ENCODE peak calls at places on chromosome 16, in ten cellular contexts. O is HL-60, Q is body of pancreas, Z is skeletal muscle cell, S is PC-3, P is sigmoid colon, H is fibroblast of the aortic adventitia, B is tibial nerve, X is heart right ventricle, Y is lower leg skin. C is an unnamed sample.

GRCh38 chr16:17367034-17367433 is 103.7 kb downstream of the XYLT1 start:
- DNase-seq in H (no peak), X (no peak), B (no peak), Q (no peak), O (peak), Y (no peak), S (no peak), Z (no peak), P (no peak), C (no peak)

GRCh38 chr16:50684823-50685455 is 3.8 kb upstream of the SNX20 start:
- DNase-seq in S (no peak), X (no peak), P (no peak), Q (no peak), Y (no peak), H (no peak), Z (no peak), O (peak), B (no peak), C (no peak)

GRCh38 chr16:24553983-24554382 is 14.6 kb downstream of the RBBP6 start:
- DNase-seq in X (no peak), P (no peak), Z (no peak), S (no peak), Y (no peak), O (no peak), B (no peak), Q (no peak), H (peak), C (no peak)

GRCh38 chr16:25035494-25036405 is 20.6 kb upstream of the ARHGAP17 start:
- DNase-seq in B (no peak), O (no peak), X (no peak), S (peak), Y (no peak), Z (no peak), P (no peak), Q (no peak), H (peak), C (no peak)

GRCh38 chr16:49632111-49632797 is 223.7 kb downstream of the ZNF423 start:
- DNase-seq in Q (no peak), Y (no peak), S (no peak), B (no peak), O (no peak), X (no peak), Z (no peak), P (no peak), H (no peak), C (no peak)

GRCh38 chr16:67942200-67942509 is 1.8 kb downstream of the LCAT start:
- DNase-seq in Z (no peak), O (peak), X (no peak), H (peak), S (peak), Y (no peak), Q (no peak), P (no peak), B (no peak), C (peak)

GRCh38 chr16:30557397-30557949 is 701 bp downstream of the ZNF764 start:
- DNase-seq in B (no peak), O (peak), S (no peak), P (peak), Q (no peak), H (no peak), X (no peak), Y (no peak), Z (no peak), C (no peak)

GRCh38 chr16:67537270-67537635 is 8.6 kb downstream of the RIPOR1 start:
- DNase-seq in B (no peak), H (no peak), P (peak), S (no peak), Z (no peak), Q (peak), O (no peak), X (peak), Y (peak), C (peak)

GRCh38 chr16:66293932-66294331 is 72.6 kb upstream of the CDH5 start:
- DNase-seq in P (peak), Z (no peak), Y (no peak), S (no peak), Q (no peak), H (no peak), O (no peak), X (no peak), B (no peak), C (no peak)

GRCh38 chr16:51556694-51557327 is 405.7 kb upstream of the SALL1 start:
- DNase-seq in B (peak), S (no peak), X (no peak), Z (peak), Q (no peak), Y (peak), H (peak), P (peak), O (no peak), C (peak)

GRCh38 chr16:27408012-27408601 is 6.1 kb downstream of the IL21R start:
- DNase-seq in Y (no peak), B (no peak), X (no peak), O (no peak), Q (no peak), P (no peak), H (peak), S (no peak), Z (peak), C (peak)

GRCh38 chr16:88591577-88592021 is 21.4 kb downstream of the ZC3H18 start:
- DNase-seq in P (peak), Z (no peak), H (peak), X (peak), S (no peak), Q (no peak), O (peak), B (peak), Y (peak), C (no peak)

GRCh38 chr16:46748775-46749705 is 896 bp upstream of the MYLK3 start:
- DNase-seq in Y (no peak), Q (no peak), X (peak), P (peak), Z (no peak), S (no peak), O (no peak), B (no peak), H (no peak), C (no peak)

GRCh38 chr16:17396762-17397498 is 73.8 kb downstream of the XYLT1 start:
- DNase-seq in H (peak), Q (peak), P (no peak), B (no peak), Z (no peak), O (no peak), Y (peak), X (peak), S (no peak), C (peak)

GRCh38 chr16:2770781-2771111 is 6.3 kb downstream of the ELOB start:
- DNase-seq in O (no peak), H (no peak), Q (no peak), Z (no peak), S (no peak), Y (no peak), P (no peak), X (no peak), B (no peak), C (no peak)

GRCh38 chr16:22684282-22685161 is 129.4 kb upstream of the HS3ST2 start:
- DNase-seq in P (no peak), X (no peak), H (peak), O (no peak), B (no peak), Z (no peak), Q (no peak), Y (no peak), S (peak), C (peak)

GRCh38 chr16:83215417-83216001 is 588.7 kb downstream of the CDH13 start:
- DNase-seq in O (peak), P (no peak), Z (no peak), S (peak), X (no peak), B (no peak), Q (peak), Y (no peak), H (peak), C (peak)

GRCh38 chr16:79728048-79728922 is 127.7 kb upstream of the MAF start:
- DNase-seq in X (no peak), Z (no peak), Q (no peak), O (no peak), Y (no peak), P (no peak), S (no peak), H (no peak), B (no peak), C (no peak)

GRCh38 chr16:76653390-76654026 is 376.3 kb downstream of the CNTNAP4 start:
- DNase-seq in X (no peak), P (no peak), B (no peak), S (peak), H (peak), Q (no peak), Z (peak), Y (no peak), O (peak), C (peak)

GRCh38 chr16:30941600-30942420 is 7.1 kb upstream of the ORAI3 start:
- DNase-seq in S (peak), H (peak), Y (no peak), X (peak), O (peak), P (peak), Z (no peak), Q (peak), B (peak), C (peak)

GRCh38 chr16:23079683-23080221 is 69.5 kb downstream of the USP31 start:
- DNase-seq in H (no peak), X (no peak), P (no peak), Y (no peak), Z (no peak), S (peak), Q (no peak), B (no peak), O (no peak), C (no peak)

GRCh38 chr16:54280751-54281150 is 5.8 kb downstream of the IRX3 start:
- DNase-seq in B (no peak), P (no peak), Y (no peak), H (peak), S (no peak), Z (no peak), X (no peak), O (no peak), Q (no peak), C (no peak)

GRCh38 chr16:23256440-23256839 is 45.7 kb upstream of the SCNN1B start:
- DNase-seq in X (no peak), Z (no peak), Q (no peak), O (no peak), B (no peak), H (no peak), P (no peak), Y (no peak), S (no peak), C (no peak)

GRCh38 chr16:51431517-51432241 is 280.6 kb upstream of the SALL1 start:
- DNase-seq in Y (no peak), O (no peak), X (no peak), B (no peak), P (no peak), Z (peak), H (peak), S (no peak), Q (peak), C (peak)

GRCh38 chr16:67993207-67994036 is 5.9 kb downstream of the DPEP2 start:
- DNase-seq in Q (peak), O (peak), P (peak), S (peak), H (peak), B (peak), X (peak), Y (peak), Z (peak), C (peak)

GRCh38 chr16:4283939-4284338 is 11.1 kb upstream of the TFAP4 start:
- DNase-seq in Y (no peak), Z (no peak), P (no peak), B (no peak), O (no peak), S (peak), Q (no peak), H (no peak), X (no peak), C (peak)

GRCh38 chr16:8936421-8936820 is 27.3 kb downstream of the USP7 start:
- DNase-seq in S (peak), Y (no peak), Q (peak), Z (no peak), H (peak), P (no peak), B (no peak), O (peak), X (no peak), C (peak)

GRCh38 chr16:11740567-11740966 is 2.1 kb downstream of the TXNDC11 start:
- DNase-seq in Q (no peak), S (no peak), Y (no peak), X (no peak), Z (no peak), P (no peak), H (no peak), B (no peak), O (no peak), C (no peak)

GRCh38 chr16:79883494-79883893 is 283.0 kb upstream of the MAF start:
- DNase-seq in B (no peak), Z (no peak), Y (no peak), X (no peak), Q (no peak), O (no peak), H (no peak), P (no peak), S (no peak), C (no peak)

GRCh38 chr16:8937803-8938202 is 25.9 kb downstream of the USP7 start:
- DNase-seq in Z (no peak), P (no peak), B (no peak), X (no peak), O (no peak), Q (no peak), S (peak), Y (no peak), H (no peak), C (no peak)

GRCh38 chr16:64892843-64893242 is 229.0 kb downstream of the CDH11 start:
- DNase-seq in O (no peak), Q (no peak), X (no peak), Y (no peak), B (no peak), P (no peak), Z (peak), S (peak), H (peak), C (peak)

GRCh38 chr16:67490330-67491096 is 7.2 kb upstream of the AGRP start:
- DNase-seq in S (peak), X (no peak), Z (no peak), Q (no peak), P (no peak), H (peak), O (peak), Y (no peak), B (no peak), C (peak)

GRCh38 chr16:16120382-16121184 is 102.7 kb downstream of the ABCC6 start:
- DNase-seq in O (peak), H (peak), B (no peak), P (peak), Z (no peak), S (no peak), Q (no peak), X (peak), Y (no peak), C (peak)

GRCh38 chr16:75267631-75268264 is 16.3 kb upstream of the BCAR1 start:
- DNase-seq in X (peak), Z (no peak), P (peak), Q (peak), O (no peak), B (no peak), H (peak), S (peak), Y (no peak), C (no peak)

GRCh38 chr16:75264999-75265910 is 13.8 kb upstream of the BCAR1 start:
- DNase-seq in B (no peak), H (no peak), P (peak), Q (peak), Z (no peak), X (peak), Y (no peak), O (no peak), S (no peak), C (no peak)

GRCh38 chr16:75264531-75264998 is 13.1 kb upstream of the BCAR1 start:
- DNase-seq in P (peak), X (peak), O (no peak), Z (no peak), S (no peak), H (peak), B (peak), Q (peak), Y (no peak), C (peak)

GRCh38 chr16:75265911-75266701 is 14.7 kb upstream of the BCAR1 start:
- DNase-seq in S (peak), Z (no peak), B (peak), Q (peak), P (peak), Y (no peak), O (no peak), H (peak), X (peak), C (peak)

DNA sequence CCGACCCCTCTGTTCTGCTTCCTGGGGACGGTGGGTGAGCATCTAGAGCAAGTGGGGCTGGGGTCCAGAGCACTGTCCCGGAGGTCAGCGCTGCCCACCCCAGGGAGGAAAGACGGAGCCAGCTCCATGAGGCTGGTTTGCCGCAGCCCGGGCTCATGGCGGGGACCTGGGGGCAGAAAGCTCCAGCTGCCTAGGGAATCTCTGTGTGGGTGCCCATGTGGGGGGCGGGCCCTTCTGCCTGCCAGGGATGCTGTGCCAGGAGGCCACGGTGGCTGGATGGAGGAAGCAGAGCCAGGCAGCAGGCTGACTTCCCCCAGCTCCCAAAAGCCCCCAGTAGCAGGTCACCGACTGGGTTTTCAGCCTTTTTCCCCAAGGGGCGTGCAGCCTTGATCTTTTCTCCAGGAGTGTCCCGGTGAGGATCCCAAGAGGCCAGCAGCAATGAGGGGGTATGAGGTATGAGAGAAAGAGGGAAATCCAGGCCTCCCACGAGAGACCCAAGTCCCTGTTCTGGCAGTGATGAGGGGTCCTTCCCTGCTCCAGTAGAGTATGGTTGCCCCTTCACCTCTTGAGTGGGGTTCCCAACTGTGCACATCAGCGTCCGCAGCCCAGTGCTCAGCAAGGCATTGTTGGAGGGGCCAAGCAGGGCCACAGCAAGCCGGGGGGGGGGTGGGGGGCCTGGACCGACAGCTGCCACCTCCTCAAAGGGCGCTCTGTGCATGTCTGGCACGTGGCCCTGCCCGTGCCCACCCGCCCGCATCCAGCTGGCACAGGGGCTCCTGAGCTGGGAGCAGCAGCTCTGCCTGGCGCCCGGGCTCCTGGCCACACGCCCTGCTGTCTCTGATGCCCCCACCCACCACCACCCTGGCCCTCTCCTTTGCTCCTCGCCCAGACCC is 15.6 kb upstream of the BCAR1 start:
- DNase-seq in Y (no peak), H (no peak), S (no peak), O (no peak), Z (no peak), P (peak), Q (peak), B (no peak), X (no peak), C (no peak)
- H3K4me3 ChIP-seq in Y (no peak), H (peak), S (no peak), O (no peak), Z (no peak), P (no peak), Q (peak), B (peak), X (peak), C (no peak)

GRCh38 chr16:73285336-73285735 is 237.4 kb upstream of the ZFHX3 start:
- DNase-seq in B (no peak), O (no peak), Z (peak), H (no peak), X (no peak), Y (no peak), S (no peak), Q (no peak), P (no peak), C (no peak)
- H3K4me3 ChIP-seq in B (no peak), O (no peak), Z (peak), H (no peak), X (no peak), Y (no peak), S (no peak), Q (no peak), P (no peak), C (no peak)

DNA sequence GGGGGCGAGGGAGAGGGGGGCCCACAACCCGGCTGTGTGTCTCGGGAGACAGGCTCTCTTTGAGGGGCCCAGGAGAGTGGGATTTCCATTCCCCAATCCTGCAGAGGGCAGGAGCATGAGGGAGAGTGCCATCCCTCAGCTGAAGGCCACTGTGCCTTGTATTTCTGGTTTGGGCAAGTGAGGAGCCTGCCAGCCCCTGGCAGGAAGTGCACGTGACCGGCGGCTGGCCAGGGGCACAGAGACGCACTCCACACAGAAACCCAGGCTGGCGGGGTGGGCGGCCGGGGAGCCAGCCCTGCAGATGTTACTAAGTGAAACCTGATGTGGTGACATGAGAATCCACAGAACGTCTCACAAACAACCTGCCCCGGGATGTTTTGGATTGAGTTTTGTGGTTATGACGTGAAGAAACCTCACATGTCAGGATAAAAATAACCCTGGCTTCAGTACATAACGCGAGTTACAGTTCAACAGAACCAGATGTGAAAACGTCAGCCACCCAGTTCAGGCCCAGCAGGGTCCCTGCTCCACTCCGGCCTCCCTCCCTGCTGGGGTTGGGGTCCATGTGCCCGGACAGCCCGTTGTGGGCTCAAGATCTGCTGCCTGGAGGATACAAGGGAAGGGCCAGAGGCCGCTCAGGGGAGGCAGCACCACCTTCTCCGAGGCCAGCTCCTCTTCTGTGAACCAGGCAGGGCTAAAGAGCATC is 51.7 kb upstream of the MTSS2 start:
- DNase-seq in Q (no peak), Y (peak), S (no peak), H (peak), P (peak), X (peak), Z (peak), O (peak), B (peak), C (peak)
- H3K4me3 ChIP-seq in Q (no peak), Y (no peak), S (no peak), H (no peak), P (no peak), X (no peak), Z (no peak), O (no peak), B (no peak), C (no peak)

DNA sequence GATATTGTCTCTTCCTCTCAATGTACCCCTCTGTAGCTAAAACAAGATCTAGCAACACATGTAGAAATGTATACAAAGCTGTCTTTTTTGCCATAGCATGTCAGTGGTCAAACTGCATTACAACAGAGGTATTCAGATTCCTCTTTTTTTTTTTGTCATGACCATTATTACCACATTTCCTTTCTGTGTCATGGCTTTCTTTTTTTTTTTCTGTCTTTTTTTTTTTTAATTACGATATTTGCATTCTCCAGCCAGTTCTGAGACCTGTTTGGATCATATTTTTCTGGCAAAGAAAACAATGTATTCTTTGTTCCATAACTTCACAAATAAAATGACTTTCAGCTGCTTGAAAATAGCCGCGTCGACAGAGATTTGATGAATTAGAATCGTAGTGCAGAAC is 27.4 kb upstream of the CAPNS2 start:
- DNase-seq in H (no peak), B (no peak), S (no peak), Z (peak), P (no peak), Y (no peak), X (no peak), O (peak), Q (no peak), C (peak)
- H3K4me3 ChIP-seq in H (no peak), B (no peak), S (no peak), Z (no peak), P (no peak), Y (no peak), X (no peak), O (no peak), Q (no peak), C (no peak)